ENCODE peak calls at places on chromosome X, in ten cellular contexts. T is activated CD8-positive, alpha-beta memory T cell treated with anti-CD3 and anti-CD28 coated beads for 24 hours; X is colonic mucosa; Z is cardiac muscle cell; U is NCI-H2171 treated with DMSO at 0.1 percent for 48 hours; E is WTC11; A is fibroblast of pulmonary artery; S is AG04450; L is stimulated activated CD4-positive, alpha-beta T cell treated with anti-CD3 and anti-CD28 coated beads, Interleukin-1b, Interleukin-23, amount 100 ng/mL, for 24 hours; O is LoVo. Q is an unnamed sample.

GRCh38 chrX:155293771-155294170 is 29.5 kb upstream of the RAB39B start:
- DNase-seq in O (no peak), E (no peak), L (no peak), S (no peak), Z (no peak), U (no peak), X (no peak), T (no peak), A (no peak), Q (no peak)

GRCh38 chrX:64698317-64698716 is 277.9 kb downstream of the ZC4H2 start:
- DNase-seq in S (no peak), E (no peak), A (no peak), U (no peak), X (no peak), O (no peak), T (no peak), Z (no peak), L (no peak), Q (no peak)

GRCh38 chrX:19839770-19840254 is 47.6 kb downstream of the SH3KBP1 start:
- DNase-seq in L (no peak), O (peak; percentile 8), Z (no peak), A (no peak), T (peak; percentile 68), E (no peak), S (no peak), U (no peak), X (no peak), Q (peak; percentile 46)

GRCh38 chrX:134801267-134801666 is 143.0 kb upstream of the PLAC1 start:
- DNase-seq in U (no peak), S (no peak), O (no peak), X (no peak), A (no peak), E (no peak), Z (no peak), L (no peak), T (no peak), Q (no peak)

GRCh38 chrX:9533611-9534010 is 68.8 kb downstream of the TBL1X start:
- DNase-seq in Z (no peak), T (no peak), S (no peak), X (no peak), A (no peak), L (no peak), U (no peak), O (no peak), E (no peak), Q (no peak)

GRCh38 chrX:154403192-154403591 is 5.0 kb downstream of the RPL10 start:
- DNase-seq in T (no peak), Z (no peak), L (no peak), X (no peak), S (no peak), E (no peak), O (no peak), A (no peak), U (no peak), Q (no peak)

GRCh38 chrX:134640914-134641313 is 17.4 kb downstream of the PLAC1 start:
- DNase-seq in E (no peak), A (no peak), T (no peak), S (no peak), Z (no peak), U (no peak), L (no peak), X (no peak), O (no peak), Q (no peak)

GRCh38 chrX:72169008-72169728 is 12.4 kb upstream of the PIN4 start:
- DNase-seq in X (no peak), E (no peak), Z (peak; percentile 27), S (no peak), A (no peak), L (no peak), O (peak; percentile 1), T (peak; percentile 58), U (no peak), Q (no peak)

GRCh38 chrX:155313766-155314165 is 20.6 kb downstream of the CLIC2 start:
- DNase-seq in A (no peak), L (no peak), O (no peak), Z (no peak), E (no peak), S (no peak), U (no peak), X (no peak), T (no peak), Q (no peak)

GRCh38 chrX:9146657-9147056 is 112.7 kb upstream of the FAM9B start:
- DNase-seq in A (no peak), X (no peak), Z (no peak), O (no peak), T (no peak), E (no peak), U (no peak), S (no peak), L (no peak), Q (no peak)

GRCh38 chrX:6574762-6575161 is 39.8 kb upstream of the VCX3A start:
- DNase-seq in U (no peak), L (no peak), A (no peak), T (no peak), Z (no peak), S (no peak), E (peak; percentile 33), O (no peak), X (no peak), Q (no peak)

GRCh38 chrX:38806054-38806389 is 4.8 kb downstream of the MID1IP1 start:
- DNase-seq in T (no peak), O (no peak), A (no peak), X (no peak), Z (no peak), L (peak; percentile 17), U (no peak), S (no peak), E (no peak), Q (no peak)

Q was measured in mammary epithelial cell.